ENCODE peak calls at places on chromosomes 7 and 10, in five cellular contexts. T is H9, P is IMR-90, B is aorta, M is neural progenitor cell. F is an unnamed sample. For H3K4me1, the result is how much of the 10 kb centered on the place peaks cover.

GRCh38 chr10:62386401-62387320 is 12.5 kb downstream of the ZNF365 start:
- DNase-seq in T (no peak), P (peak), B (no peak), M (no peak), F (no peak)

GRCh38 chr7:70766694-70767093 is 365.2 kb upstream of the GALNT17 start:
- DNase-seq in T (no peak), P (no peak), B (no peak), M (no peak), F (no peak)

GRCh38 chr7:1569016-1569415 is 816 bp downstream of the PSMG3 start:
- DNase-seq in T (no peak), P (peak), B (no peak), M (no peak), F (no peak)

GRCh38 chr10:51022933-51023585 is 51.2 kb upstream of the PRKG1 start:
- DNase-seq in T (no peak), P (no peak), B (no peak), M (no peak), F (no peak)

GRCh38 chr10:90274721-90275468 is 573.5 kb downstream of the KIF20B start:
- DNase-seq in T (no peak), P (no peak), B (no peak), M (peak), F (no peak)

GRCh38 chr7:8213381-8213780 is 48.6 kb downstream of the ICA1 start:
- DNase-seq in T (no peak), P (no peak), B (no peak), M (no peak), F (no peak)

GRCh38 chr7:46123-46829 is 146.1 kb upstream of the FAM20C start:
- DNase-seq in T (no peak), P (no peak), B (no peak), M (no peak), F (no peak)

GRCh38 chr7:33062023-33062781 is at the start of gene NT5C3A:
- DNase-seq in T (no peak), P (no peak), B (peak), M (peak), F (peak)

GRCh38 chr10:124701881-124702656 is 42.1 kb downstream of the FAM53B start:
- DNase-seq in T (no peak), P (peak), B (peak), M (no peak), F (no peak)

GRCh38 chr7:74283858-74284447 is 5.3 kb upstream of the CLIP2 start:
- DNase-seq in T (no peak), P (peak), B (no peak), M (no peak), F (no peak)

GRCh38 chr10:52451817-52452216 is 137.7 kb downstream of the DKK1 start:
- DNase-seq in T (no peak), P (peak), B (no peak), M (no peak), F (no peak)
- H3K4me1 ChIP-seq in T (under half), P (under half), B (under half), M (half or more), F (under half)

DNA sequence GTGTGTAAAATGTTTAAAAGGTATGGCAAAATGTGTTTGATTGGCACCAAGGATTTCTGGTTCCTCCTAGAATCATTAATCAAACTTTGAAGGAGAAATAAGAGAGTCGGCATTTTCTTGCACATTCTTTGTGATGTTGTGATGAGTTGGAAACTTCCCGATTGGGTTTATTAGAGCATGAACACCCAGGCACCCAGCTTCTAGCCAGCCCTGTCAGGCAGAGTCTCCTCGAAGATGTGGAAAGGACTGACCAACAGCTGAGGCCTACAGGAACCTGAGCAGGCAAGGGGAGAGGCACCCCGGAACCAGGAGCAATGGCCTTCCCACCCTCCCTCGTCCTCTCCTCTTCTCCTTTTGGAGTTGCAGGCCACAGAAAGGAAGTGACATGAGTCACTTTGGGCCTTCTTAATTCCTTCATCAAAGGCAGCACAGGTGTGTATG is 68.7 kb downstream of the EGFR start:
- DNase-seq in T (no peak), P (no peak), B (no peak), M (no peak), F (no peak)
- H3K4me1 ChIP-seq in T (under half), P (under half), B (under half), M (under half), F (under half)

DNA sequence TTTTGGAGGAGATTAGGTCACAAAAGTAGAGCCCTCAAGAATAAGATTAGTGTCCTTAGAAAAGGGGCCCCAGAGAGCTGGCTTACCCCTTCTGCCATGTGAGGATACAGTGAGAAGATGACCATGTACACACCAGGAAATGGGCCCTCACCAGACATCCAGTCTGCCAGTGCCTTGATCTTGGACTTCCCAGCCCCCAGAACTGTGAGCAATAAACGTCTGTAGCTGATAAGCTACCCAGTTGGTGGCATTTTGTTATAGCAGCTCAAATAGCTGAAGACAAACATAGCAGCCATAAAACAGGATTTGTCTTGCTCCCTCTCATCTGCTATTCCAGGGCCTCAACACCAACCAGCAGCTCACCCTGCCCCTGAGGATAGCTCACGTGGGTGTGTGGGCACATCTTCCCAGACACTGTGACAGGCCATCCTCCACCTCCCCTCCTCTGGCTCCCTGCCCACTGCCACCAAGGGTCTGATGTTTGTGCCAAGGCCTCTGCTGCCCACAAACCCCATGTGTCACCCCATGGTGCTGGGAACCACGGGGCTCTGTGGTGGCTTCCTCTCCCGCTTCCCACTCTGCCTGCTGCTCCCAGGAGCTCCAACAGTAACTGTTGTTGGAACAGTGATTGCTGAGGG is 252.4 kb downstream of the USP6NL start:
- DNase-seq in T (no peak), P (no peak), B (no peak), M (no peak), F (no peak)
- H3K4me1 ChIP-seq in T (under half), P (under half), B (under half), M (under half), F (under half)

DNA sequence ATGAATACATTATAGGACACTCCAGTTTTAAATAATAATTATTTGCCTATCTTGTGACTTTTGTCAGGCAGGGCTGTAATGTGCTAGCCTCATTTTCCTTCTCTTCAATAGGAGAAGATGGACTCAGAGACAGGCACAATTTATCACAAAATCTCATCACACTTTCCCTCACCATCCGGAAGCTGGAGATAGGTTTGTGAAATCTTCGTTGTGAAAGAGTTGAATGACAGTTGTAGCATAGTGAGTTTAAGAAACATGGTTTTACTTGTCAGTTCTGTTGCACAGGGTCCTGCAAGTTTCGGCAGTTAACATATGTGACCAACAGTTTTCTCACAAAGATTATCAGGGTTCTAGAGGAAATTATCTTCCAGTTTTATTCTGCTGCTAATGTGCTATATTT is 37.7 kb upstream of the MAP3K8 start:
- DNase-seq in T (no peak), P (no peak), B (no peak), M (no peak), F (no peak)
- H3K4me1 ChIP-seq in T (under half), P (under half), B (under half), M (under half), F (under half)

GRCh38 chr10:79176949-79177602 is 108.3 kb downstream of the ZMIZ1 start:
- DNase-seq in T (no peak), P (peak), B (no peak), M (no peak), F (no peak)
- H3K4me1 ChIP-seq in T (under half), P (half or more), B (under half), M (half or more), F (under half)

F was measured in GM23338.